ENCODE peak calls at places on chromosomes 1 and 21, in nine cellular contexts. S is sigmoid colon, R is A549, M is tibial nerve, Q is ovary, I is stomach, N is transverse colon, L is K562, D is GM12878. J is an unnamed sample. For H3K9me3, the result is how much of the 10 kb centered on the place peaks cover.

GRCh38 chr1:51927029-51927428 is 48.5 kb upstream of the NRDC start:
- DNase-seq in S (no peak), R (no peak), M (no peak), Q (no peak), I (no peak), N (no peak), L (no peak), D (no peak), J (no peak)

GRCh38 chr1:51612349-51612982 is 4.4 kb upstream of the OSBPL9 start:
- DNase-seq in S (no peak), R (no peak), M (no peak), Q (no peak), I (no peak), N (no peak), L (no peak), D (no peak), J (no peak)

GRCh38 chr1:214708321-214708960 is 105.4 kb downstream of the CENPF start:
- DNase-seq in S (no peak), R (no peak), M (no peak), Q (no peak), I (no peak), N (no peak), L (no peak), D (no peak), J (no peak)

GRCh38 chr1:71330991-71331390 is 250.2 kb upstream of the ZRANB2 start:
- DNase-seq in S (no peak), R (no peak), M (no peak), Q (no peak), I (no peak), N (no peak), L (no peak), D (no peak), J (no peak)

GRCh38 chr1:28437924-28438699 is 67.7 kb upstream of the RCC1 start:
- DNase-seq in S (peak), R (peak), M (peak), Q (peak), I (peak), N (peak), L (peak), D (no peak), J (peak)

GRCh38 chr1:217332426-217333065 is 298.3 kb downstream of the GPATCH2 start:
- DNase-seq in S (no peak), R (no peak), M (peak), Q (no peak), I (peak), N (no peak), L (no peak), D (no peak), J (no peak)

GRCh38 chr1:242426271-242426905 is 98.1 kb downstream of the PLD5 start:
- DNase-seq in S (no peak), R (no peak), M (no peak), Q (no peak), I (no peak), N (no peak), L (no peak), D (no peak), J (no peak)

GRCh38 chr1:34715139-34715538 is 39.7 kb upstream of the GJB5 start:
- DNase-seq in S (no peak), R (no peak), M (no peak), Q (no peak), I (no peak), N (no peak), L (no peak), D (no peak), J (no peak)

GRCh38 chr1:22118291-22118992 is 24.5 kb downstream of the WNT4 start:
- DNase-seq in S (peak), R (no peak), M (no peak), Q (no peak), I (no peak), N (no peak), L (no peak), D (no peak), J (no peak)

GRCh38 chr1:34266127-34266951 is 89.6 kb downstream of the C1orf94 start:
- DNase-seq in S (no peak), R (no peak), M (no peak), Q (no peak), I (no peak), N (no peak), L (no peak), D (no peak), J (no peak)

GRCh38 chr1:235806128-235806527 is 60.6 kb downstream of the LYST start:
- DNase-seq in S (no peak), R (no peak), M (no peak), Q (no peak), I (no peak), N (no peak), L (no peak), D (no peak), J (no peak)

GRCh38 chr1:162133566-162133965 is 64.1 kb downstream of the NOS1AP start:
- DNase-seq in S (no peak), R (no peak), M (no peak), Q (no peak), I (no peak), N (no peak), L (no peak), D (no peak), J (no peak)

GRCh38 chr1:66605419-66605997 is 71.6 kb downstream of the SGIP1 start:
- DNase-seq in S (no peak), R (no peak), M (no peak), Q (no peak), I (no peak), N (no peak), L (no peak), D (no peak), J (no peak)

GRCh38 chr1:34419662-34420061 is 243.0 kb downstream of the C1orf94 start:
- DNase-seq in S (no peak), R (no peak), M (no peak), Q (no peak), I (no peak), N (no peak), L (peak), D (no peak), J (no peak)

GRCh38 chr1:154239491-154239890 is 18.7 kb downstream of the UBAP2L start:
- DNase-seq in S (no peak), R (no peak), M (no peak), Q (no peak), I (no peak), N (no peak), L (no peak), D (no peak), J (no peak)

GRCh38 chr1:235327559-235328270 is at the start of gene ARID4B:
- DNase-seq in S (no peak), R (no peak), M (no peak), Q (peak), I (peak), N (no peak), L (no peak), D (no peak), J (peak)

GRCh38 chr1:890661-891060 is 33.1 kb upstream of the SAMD11 start:
- DNase-seq in S (no peak), R (no peak), M (no peak), Q (no peak), I (no peak), N (no peak), L (no peak), D (no peak), J (no peak)

GRCh38 chr1:207218512-207219352 is 102.7 kb upstream of the CD55 start:
- DNase-seq in S (no peak), R (peak), M (no peak), Q (peak), I (peak), N (no peak), L (peak), D (no peak), J (no peak)

GRCh38 chr1:44029260-44029910 is 1.9 kb downstream of the SLC6A9 start:
- DNase-seq in S (peak), R (no peak), M (no peak), Q (no peak), I (no peak), N (no peak), L (no peak), D (no peak), J (no peak)

GRCh38 chr1:155009221-155009711 is 6.7 kb downstream of the ZBTB7B start:
- DNase-seq in S (no peak), R (no peak), M (no peak), Q (no peak), I (no peak), N (no peak), L (no peak), D (no peak), J (no peak)

GRCh38 chr1:160361814-160362167 is 5.1 kb upstream of the NHLH1 start:
- DNase-seq in S (no peak), R (no peak), M (no peak), Q (no peak), I (no peak), N (no peak), L (no peak), D (no peak), J (no peak)

GRCh38 chr1:207050428-207050767 is 610 bp downstream of the YOD1 start:
- DNase-seq in S (no peak), R (no peak), M (no peak), Q (no peak), I (no peak), N (no peak), L (peak), D (no peak), J (no peak)

GRCh38 chr1:19664453-19665043 is at the start of gene HTR6:
- DNase-seq in S (no peak), R (no peak), M (no peak), Q (no peak), I (no peak), N (no peak), L (peak), D (no peak), J (no peak)

GRCh38 chr1:28914228-28915035 is at the start of gene EPB41:
- DNase-seq in S (peak), R (peak), M (peak), Q (peak), I (peak), N (peak), L (peak), D (peak), J (peak)

GRCh38 chr1:172993640-172994039 is 57.1 kb downstream of the TNFSF18 start:
- DNase-seq in S (no peak), R (no peak), M (no peak), Q (no peak), I (no peak), N (no peak), L (no peak), D (no peak), J (no peak)

GRCh38 chr1:87834941-87835340 is 506.3 kb downstream of the LMO4 start:
- DNase-seq in S (no peak), R (no peak), M (no peak), Q (no peak), I (no peak), N (no peak), L (no peak), D (no peak), J (no peak)

GRCh38 chr1:214018605-214019268 is 31.0 kb downstream of the PROX1 start:
- DNase-seq in S (no peak), R (no peak), M (no peak), Q (no peak), I (no peak), N (no peak), L (no peak), D (peak), J (no peak)

GRCh38 chr1:88883156-88883555 is 8.2 kb downstream of the GTF2B start:
- DNase-seq in S (no peak), R (no peak), M (no peak), Q (no peak), I (no peak), N (no peak), L (no peak), D (no peak), J (no peak)

GRCh38 chr1:206955476-206956312 is 9.4 kb upstream of the PIGR start:
- DNase-seq in S (no peak), R (no peak), M (no peak), Q (no peak), I (peak), N (peak), L (peak), D (no peak), J (no peak)

GRCh38 chr1:84619383-84620093 is 45.3 kb upstream of the CTBS start:
- DNase-seq in S (no peak), R (peak), M (no peak), Q (no peak), I (no peak), N (no peak), L (peak), D (no peak), J (no peak)

GRCh38 chr21:38223893-38224540 is 32.8 kb upstream of the KCNJ15 start:
- DNase-seq in S (no peak), R (peak), M (no peak), Q (no peak), I (no peak), N (no peak), L (peak), D (no peak), J (no peak)
- H3K9me3 ChIP-seq in S (under half), R (half or more), M (under half), Q (under half), I (under half), N (under half), L (under half), D (under half), J (under half)

GRCh38 chr1:33143698-33144097 is 38.1 kb downstream of the TRIM62 start:
- DNase-seq in S (no peak), R (no peak), M (no peak), Q (no peak), I (no peak), N (no peak), L (no peak), D (no peak), J (no peak)
- TF ChIP-seq EP300 in S (no peak), R (no peak), M (no peak), Q (no peak), I (no peak), N (no peak), L (no peak), D (no peak), J (no peak)

GRCh38 chr21:45166931-45167330 is 92.6 kb downstream of the ADARB1 start:
- DNase-seq in S (no peak), R (no peak), M (no peak), Q (no peak), I (no peak), N (no peak), L (no peak), D (no peak), J (no peak)

GRCh38 chr21:45164124-45164511 is 89.7 kb downstream of the ADARB1 start:
- DNase-seq in S (peak), R (no peak), M (no peak), Q (no peak), I (no peak), N (no peak), L (no peak), D (no peak), J (no peak)

GRCh38 chr21:45163413-45164123 is 89.2 kb downstream of the ADARB1 start:
- DNase-seq in S (peak), R (no peak), M (no peak), Q (no peak), I (no peak), N (no peak), L (no peak), D (no peak), J (no peak)

GRCh38 chr21:45162809-45163208 is 88.4 kb downstream of the ADARB1 start:
- DNase-seq in S (no peak), R (no peak), M (no peak), Q (no peak), I (no peak), N (no peak), L (no peak), D (no peak), J (no peak)

DNA sequence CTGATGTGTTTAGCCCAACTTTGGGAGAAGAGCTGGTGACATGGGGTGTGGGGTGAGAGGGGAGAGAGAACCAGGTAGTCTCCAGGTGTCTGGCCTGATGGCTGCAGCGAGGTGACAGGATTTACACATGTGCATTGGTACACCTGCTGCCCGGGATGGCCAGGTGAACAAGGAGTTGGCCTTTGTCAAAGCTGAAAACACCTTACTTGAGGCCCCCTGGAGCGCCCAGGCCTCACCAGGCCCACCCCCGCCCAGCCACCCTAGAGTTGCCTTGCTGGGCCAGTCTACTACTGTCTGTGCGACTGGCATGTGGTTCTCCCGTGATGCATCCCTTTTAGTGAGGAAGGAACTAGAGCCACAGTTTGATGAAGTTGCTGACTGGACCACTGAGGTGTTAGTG is 90.5 kb downstream of the ADARB1 start:
- DNase-seq in S (peak), R (no peak), M (no peak), Q (no peak), I (no peak), N (no peak), L (no peak), D (no peak), J (no peak)
- H3K27ac ChIP-seq in S (no peak), R (no peak), M (no peak), Q (no peak), I (no peak), N (no peak), L (no peak), D (no peak), J (no peak)

GRCh38 chr21:33237446-33237845 is 7.7 kb downstream of the IFNAR2 start:
- DNase-seq in S (no peak), R (no peak), M (no peak), Q (no peak), I (no peak), N (no peak), L (no peak), D (no peak), J (no peak)
- H3K9me3 ChIP-seq in S (under half), R (under half), M (under half), Q (under half), I (under half), N (under half), L (under half), D (under half), J (under half)

DNA sequence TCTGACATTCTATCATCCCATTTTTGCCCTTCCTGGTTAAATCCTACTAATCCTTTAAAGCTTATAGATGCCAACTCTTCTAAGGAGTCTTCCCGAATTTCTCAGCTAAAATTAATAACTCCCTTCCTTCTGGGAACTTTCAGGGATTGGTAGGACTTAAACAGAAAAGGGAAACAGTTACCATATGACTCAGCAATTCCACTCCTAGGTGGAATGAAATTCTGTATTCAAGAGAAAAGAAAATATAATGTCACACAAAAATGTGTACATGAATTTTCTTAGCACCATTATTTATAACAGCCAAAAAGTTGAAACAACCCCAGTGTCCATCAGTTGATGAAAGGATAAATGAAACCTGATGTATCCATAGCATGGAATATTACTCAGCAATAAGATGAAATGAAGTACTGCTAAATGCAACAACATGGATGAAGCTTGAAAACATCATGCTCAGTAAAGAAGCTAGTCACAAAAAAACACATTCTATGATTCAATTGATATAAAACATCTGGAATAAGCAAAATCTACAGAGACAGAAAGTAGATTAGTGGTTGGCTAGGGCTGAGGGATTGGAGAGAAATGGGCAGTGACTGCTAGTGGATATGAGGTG is 15.4 kb downstream of the EEIG2 start:
- DNase-seq in S (no peak), R (no peak), M (no peak), Q (no peak), I (no peak), N (no peak), L (no peak), D (no peak), J (no peak)
- TF ChIP-seq EP300 in S (no peak), R (no peak), M (no peak), Q (no peak), I (no peak), N (no peak), L (no peak), D (no peak), J (no peak)

J was measured in suprapubic skin.